ENCODE peak calls at places on chromosomes 1 and 21, in four cellular contexts. One of them, this sample, is unnamed.

GRCh38 chr1:28751315-28752056 is 14.7 kb downstream of the YTHDF2 start:
- DNase-seq in K562: peak; percentile 40
- DNase-seq in SK-N-SH: no peak
- DNase-seq in WTC11: no peak
- DNase-seq in this sample: no peak

GRCh38 chr1:21814241-21814918 is 2.3 kb downstream of the LDLRAD2 start:
- DNase-seq in K562: no peak
- DNase-seq in SK-N-SH: peak; percentile 94
- DNase-seq in WTC11: peak; percentile 82
- DNase-seq in this sample: no peak

GRCh38 chr1:31705080-31705866 is 1.5 kb upstream of the COL16A1 start:
- DNase-seq in SK-N-SH: peak; percentile 62
- DNase-seq in WTC11: peak; percentile 75
- DNase-seq in K562: peak; percentile 88
- DNase-seq in this sample: no peak

GRCh38 chr1:22326931-22327330 is 124.7 kb upstream of the ZBTB40 start:
- DNase-seq in WTC11: no peak
- DNase-seq in K562: no peak
- DNase-seq in SK-N-SH: no peak
- DNase-seq in this sample: no peak

GRCh38 chr1:225987491-225988316 is 11.4 kb downstream of the SDE2 start:
- DNase-seq in SK-N-SH: peak; percentile 45
- DNase-seq in WTC11: no peak
- DNase-seq in K562: peak; percentile 71
- DNase-seq in this sample: no peak

GRCh38 chr1:154788241-154788870 is 81.7 kb downstream of the KCNN3 start:
- DNase-seq in K562: no peak
- DNase-seq in WTC11: no peak
- DNase-seq in SK-N-SH: no peak
- DNase-seq in this sample: no peak

GRCh38 chr1:41917835-41918449 is 780 bp downstream of the HIVEP3 start:
- DNase-seq in K562: no peak
- DNase-seq in WTC11: peak; percentile 65
- DNase-seq in SK-N-SH: peak; percentile 73
- DNase-seq in this sample: no peak

GRCh38 chr1:234111458-234112142 is 207.1 kb downstream of the SLC35F3 start:
- DNase-seq in SK-N-SH: peak; percentile 73
- DNase-seq in K562: peak; percentile 59
- DNase-seq in WTC11: peak; percentile 76
- DNase-seq in this sample: no peak

GRCh38 chr1:248696261-248696660 is 6.3 kb downstream of the OR14I1 start:
- DNase-seq in K562: peak; percentile 27
- DNase-seq in SK-N-SH: peak; percentile 15
- DNase-seq in WTC11: no peak
- DNase-seq in this sample: no peak

GRCh38 chr1:204398197-204399125 is 13.2 kb downstream of the PPP1R15B start:
- DNase-seq in SK-N-SH: peak; percentile 82
- DNase-seq in K562: peak; percentile 80
- DNase-seq in WTC11: peak; percentile 81
- DNase-seq in this sample: no peak

GRCh38 chr21:45579383-45580180 is 37.3 kb upstream of the SLC19A1 start:
- DNase-seq in WTC11: peak; percentile 2
- DNase-seq in SK-N-SH: peak; percentile 23
- DNase-seq in K562: no peak
- DNase-seq in this sample: no peak

GRCh38 chr1:207027221-207027777 is 5.3 kb downstream of the C1orf116 start:
- DNase-seq in K562: no peak
- DNase-seq in WTC11: no peak
- DNase-seq in SK-N-SH: no peak
- DNase-seq in this sample: no peak

DNA sequence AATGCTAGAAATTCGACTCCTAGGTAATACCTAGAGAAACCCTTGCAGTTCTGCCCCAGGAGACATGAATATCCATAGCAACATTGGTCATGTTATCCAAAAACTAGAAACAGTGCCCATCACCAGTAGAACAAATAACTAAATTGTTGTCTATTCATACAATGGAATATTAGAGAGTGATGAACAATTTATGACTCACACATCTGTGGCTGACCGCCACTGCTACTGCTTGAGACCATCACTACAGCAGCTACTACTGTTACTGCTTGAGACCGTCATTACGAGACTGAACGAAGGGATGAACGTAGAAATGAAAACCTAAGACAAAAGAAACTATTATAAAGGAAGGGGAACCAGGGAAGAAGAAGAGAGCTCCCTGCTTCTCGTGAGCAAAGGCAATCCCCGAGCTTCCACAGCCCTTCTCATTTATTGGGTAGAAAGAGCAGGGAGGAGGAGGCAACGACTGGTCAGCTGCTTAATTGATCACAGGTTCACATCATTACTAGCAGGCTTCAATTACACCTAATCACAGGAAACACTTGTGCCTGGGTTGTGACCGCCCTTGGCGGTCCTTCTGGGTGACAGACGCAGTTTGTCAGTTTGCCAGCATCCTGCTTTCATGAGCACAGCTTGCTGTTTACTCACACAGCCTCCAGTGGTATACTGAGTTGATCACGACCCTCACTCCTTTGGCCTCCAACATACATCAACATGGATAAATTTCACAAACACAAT is 14.1 kb upstream of the PADI4 start:
- DNase-seq in WTC11: no peak
- DNase-seq in SK-N-SH: no peak
- DNase-seq in K562: no peak
- DNase-seq in this sample: no peak
- TF ChIP-seq USF1 in WTC11: no peak
- TF ChIP-seq USF1 in SK-N-SH: no peak
- TF ChIP-seq USF1 in K562: no peak
- TF ChIP-seq USF1 in this sample: no peak

DNA sequence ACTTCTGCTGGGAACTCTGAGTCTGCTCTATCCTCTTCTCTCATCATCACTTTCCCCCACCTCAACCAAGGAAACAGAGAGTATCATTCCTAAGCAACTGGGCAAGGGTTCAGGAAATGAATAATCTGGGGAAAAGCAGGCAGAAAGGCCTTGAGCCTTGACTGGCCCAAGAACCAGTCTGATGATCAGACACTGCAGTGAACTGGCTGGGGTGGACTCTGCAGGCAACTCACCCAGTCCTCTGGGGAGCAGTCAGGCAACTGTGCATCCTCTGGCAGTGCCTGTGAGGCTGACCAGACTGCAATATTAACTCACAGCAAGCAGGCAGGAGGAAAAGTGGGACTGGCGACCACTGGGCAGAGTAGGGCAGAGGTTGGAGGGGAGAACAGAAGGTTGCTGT is 991 bp downstream of the ANKRD35 start:
- DNase-seq in WTC11: no peak
- DNase-seq in SK-N-SH: no peak
- DNase-seq in K562: no peak
- DNase-seq in this sample: no peak
- TF ChIP-seq USF1 in WTC11: no peak
- TF ChIP-seq USF1 in SK-N-SH: no peak
- TF ChIP-seq USF1 in K562: no peak
- TF ChIP-seq USF1 in this sample: no peak

GRCh38 chr21:36510911-36511310 is 31.0 kb upstream of the CLDN14 start:
- DNase-seq in WTC11: no peak
- DNase-seq in K562: no peak
- DNase-seq in SK-N-SH: no peak
- DNase-seq in this sample: no peak
- TF ChIP-seq USF1 in WTC11: no peak
- TF ChIP-seq USF1 in K562: no peak
- TF ChIP-seq USF1 in SK-N-SH: no peak
- TF ChIP-seq USF1 in this sample: no peak

DNA sequence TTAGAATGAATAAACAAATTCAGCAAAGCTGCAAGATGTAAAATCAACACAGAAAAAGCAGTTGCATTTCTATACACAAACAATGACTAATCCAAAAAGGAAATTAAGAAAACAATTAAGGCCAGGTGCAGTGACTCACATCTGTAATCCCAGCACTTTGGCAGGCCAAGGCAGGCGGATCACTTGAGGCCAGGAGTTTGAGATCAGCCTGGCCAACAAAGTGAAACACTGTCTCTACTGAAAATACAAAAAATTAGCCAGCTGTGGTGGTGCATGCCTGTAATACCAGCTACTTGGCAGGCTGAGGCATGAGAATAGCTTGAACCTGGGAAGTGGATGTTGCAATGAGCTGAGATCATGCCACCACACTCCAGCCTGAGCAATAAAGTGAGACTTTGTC is 22.3 kb downstream of the THEM4 start:
- DNase-seq in SK-N-SH: no peak
- DNase-seq in WTC11: no peak
- DNase-seq in K562: no peak
- DNase-seq in this sample: no peak
- TF ChIP-seq USF1 in SK-N-SH: no peak
- TF ChIP-seq USF1 in WTC11: no peak
- TF ChIP-seq USF1 in K562: no peak
- TF ChIP-seq USF1 in this sample: no peak